ENCODE peak calls at places on chromosome 12, in six cellular contexts. One of them, this sample, is unnamed. For H3K9me3 and H3K4me1, the result is how much of the 10 kb centered on the place peaks cover.

GRCh38 chr12:13339538-13339937 is 143.0 kb downstream of the EMP1 start:
- DNase-seq in heart left ventricle: no peak
- DNase-seq in ovary: no peak
- DNase-seq in naive thymus-derived CD4-positive, alpha-beta T cell: no peak
- DNase-seq in CD8-positive, alpha-beta memory T cell: no peak
- DNase-seq in GM23248: peak
- DNase-seq in this sample: no peak

GRCh38 chr12:121468451-121468850 is 68.5 kb downstream of the RNF34 start:
- DNase-seq in CD8-positive, alpha-beta memory T cell: no peak
- DNase-seq in GM23248: peak
- DNase-seq in naive thymus-derived CD4-positive, alpha-beta T cell: no peak
- DNase-seq in ovary: peak
- DNase-seq in heart left ventricle: no peak
- DNase-seq in this sample: no peak

GRCh38 chr12:76645934-76646333 is 86.4 kb upstream of the OSBPL8 start:
- DNase-seq in ovary: no peak
- DNase-seq in heart left ventricle: no peak
- DNase-seq in GM23248: no peak
- DNase-seq in CD8-positive, alpha-beta memory T cell: no peak
- DNase-seq in naive thymus-derived CD4-positive, alpha-beta T cell: no peak
- DNase-seq in this sample: no peak

GRCh38 chr12:14408208-14408607 is 42.7 kb downstream of the ATF7IP start:
- DNase-seq in heart left ventricle: no peak
- DNase-seq in GM23248: peak
- DNase-seq in CD8-positive, alpha-beta memory T cell: no peak
- DNase-seq in ovary: no peak
- DNase-seq in naive thymus-derived CD4-positive, alpha-beta T cell: no peak
- DNase-seq in this sample: no peak

GRCh38 chr12:93918262-93918661 is 230.1 kb upstream of the PLXNC1 start:
- DNase-seq in ovary: no peak
- DNase-seq in GM23248: peak
- DNase-seq in heart left ventricle: no peak
- DNase-seq in naive thymus-derived CD4-positive, alpha-beta T cell: no peak
- DNase-seq in CD8-positive, alpha-beta memory T cell: no peak
- DNase-seq in this sample: no peak

GRCh38 chr12:42442328-42442759 is 116.4 kb downstream of the PPHLN1 start:
- DNase-seq in naive thymus-derived CD4-positive, alpha-beta T cell: no peak
- DNase-seq in ovary: no peak
- DNase-seq in GM23248: no peak
- DNase-seq in CD8-positive, alpha-beta memory T cell: no peak
- DNase-seq in heart left ventricle: no peak
- DNase-seq in this sample: no peak

GRCh38 chr12:8712572-8712971 is 14.8 kb downstream of the RIMKLB start:
- DNase-seq in heart left ventricle: no peak
- DNase-seq in ovary: no peak
- DNase-seq in CD8-positive, alpha-beta memory T cell: no peak
- DNase-seq in GM23248: no peak
- DNase-seq in naive thymus-derived CD4-positive, alpha-beta T cell: no peak
- DNase-seq in this sample: no peak

GRCh38 chr12:102902093-102902492 is 15.0 kb downstream of the PAH start:
- DNase-seq in CD8-positive, alpha-beta memory T cell: no peak
- DNase-seq in naive thymus-derived CD4-positive, alpha-beta T cell: no peak
- DNase-seq in heart left ventricle: no peak
- DNase-seq in GM23248: no peak
- DNase-seq in ovary: no peak
- DNase-seq in this sample: no peak

GRCh38 chr12:56714431-56714929 is 10.6 kb downstream of the NACA start:
- DNase-seq in heart left ventricle: no peak
- DNase-seq in naive thymus-derived CD4-positive, alpha-beta T cell: no peak
- DNase-seq in GM23248: no peak
- DNase-seq in ovary: no peak
- DNase-seq in CD8-positive, alpha-beta memory T cell: no peak
- DNase-seq in this sample: no peak

GRCh38 chr12:11630046-11630706 is 19.3 kb upstream of the ETV6 start:
- DNase-seq in naive thymus-derived CD4-positive, alpha-beta T cell: no peak
- DNase-seq in ovary: no peak
- DNase-seq in CD8-positive, alpha-beta memory T cell: no peak
- DNase-seq in heart left ventricle: no peak
- DNase-seq in GM23248: peak
- DNase-seq in this sample: no peak

GRCh38 chr12:5369298-5369697 is 62.6 kb upstream of the NTF3 start:
- DNase-seq in heart left ventricle: no peak
- DNase-seq in GM23248: no peak
- DNase-seq in naive thymus-derived CD4-positive, alpha-beta T cell: no peak
- DNase-seq in ovary: no peak
- DNase-seq in CD8-positive, alpha-beta memory T cell: no peak
- DNase-seq in this sample: no peak

GRCh38 chr12:45299132-45299692 is 83.3 kb downstream of the ANO6 start:
- DNase-seq in GM23248: peak
- DNase-seq in ovary: peak
- DNase-seq in CD8-positive, alpha-beta memory T cell: no peak
- DNase-seq in naive thymus-derived CD4-positive, alpha-beta T cell: no peak
- DNase-seq in heart left ventricle: no peak
- DNase-seq in this sample: no peak

GRCh38 chr12:38166225-38166624 is 150.3 kb upstream of the ALG10B start:
- DNase-seq in naive thymus-derived CD4-positive, alpha-beta T cell: no peak
- DNase-seq in ovary: no peak
- DNase-seq in GM23248: no peak
- DNase-seq in CD8-positive, alpha-beta memory T cell: no peak
- DNase-seq in heart left ventricle: no peak
- DNase-seq in this sample: no peak

GRCh38 chr12:79451988-79452387 is 238.8 kb downstream of the PAWR start:
- DNase-seq in heart left ventricle: peak
- DNase-seq in naive thymus-derived CD4-positive, alpha-beta T cell: no peak
- DNase-seq in ovary: peak
- DNase-seq in CD8-positive, alpha-beta memory T cell: no peak
- DNase-seq in GM23248: peak
- DNase-seq in this sample: no peak

GRCh38 chr12:93741741-93742085 is 64.5 kb downstream of the CRADD start:
- DNase-seq in naive thymus-derived CD4-positive, alpha-beta T cell: peak
- DNase-seq in ovary: peak
- DNase-seq in heart left ventricle: no peak
- DNase-seq in GM23248: peak
- DNase-seq in CD8-positive, alpha-beta memory T cell: no peak
- DNase-seq in this sample: no peak

GRCh38 chr12:67877697-67878096 is 111.5 kb upstream of the IFNG-AS1 start:
- DNase-seq in ovary: no peak
- DNase-seq in naive thymus-derived CD4-positive, alpha-beta T cell: no peak
- DNase-seq in CD8-positive, alpha-beta memory T cell: no peak
- DNase-seq in heart left ventricle: no peak
- DNase-seq in GM23248: no peak
- DNase-seq in this sample: no peak

GRCh38 chr12:13067322-13067721 is 23.1 kb downstream of the FAM234B start:
- DNase-seq in naive thymus-derived CD4-positive, alpha-beta T cell: no peak
- DNase-seq in GM23248: no peak
- DNase-seq in CD8-positive, alpha-beta memory T cell: no peak
- DNase-seq in ovary: no peak
- DNase-seq in heart left ventricle: no peak
- DNase-seq in this sample: no peak

GRCh38 chr12:88242161-88242925 is 100.2 kb downstream of the TMTC3 start:
- DNase-seq in ovary: no peak
- DNase-seq in heart left ventricle: peak
- DNase-seq in GM23248: peak
- DNase-seq in naive thymus-derived CD4-positive, alpha-beta T cell: no peak
- DNase-seq in CD8-positive, alpha-beta memory T cell: no peak
- DNase-seq in this sample: no peak

GRCh38 chr12:124952295-124952694 is 36.6 kb downstream of the DHX37 start:
- DNase-seq in naive thymus-derived CD4-positive, alpha-beta T cell: no peak
- DNase-seq in heart left ventricle: no peak
- DNase-seq in GM23248: no peak
- DNase-seq in ovary: no peak
- DNase-seq in CD8-positive, alpha-beta memory T cell: no peak
- DNase-seq in this sample: no peak

GRCh38 chr12:132949936-132950837 is 5.9 kb downstream of the ZNF605 start:
- DNase-seq in CD8-positive, alpha-beta memory T cell: no peak
- DNase-seq in heart left ventricle: no peak
- DNase-seq in naive thymus-derived CD4-positive, alpha-beta T cell: no peak
- DNase-seq in GM23248: no peak
- DNase-seq in ovary: no peak
- DNase-seq in this sample: no peak

GRCh38 chr12:132942611-132943010 is 13.5 kb downstream of the ZNF605 start:
- DNase-seq in CD8-positive, alpha-beta memory T cell: no peak
- DNase-seq in naive thymus-derived CD4-positive, alpha-beta T cell: no peak
- DNase-seq in ovary: no peak
- DNase-seq in heart left ventricle: no peak
- DNase-seq in GM23248: no peak
- DNase-seq in this sample: no peak

GRCh38 chr12:132948146-132949066 is 7.7 kb downstream of the ZNF605 start:
- DNase-seq in heart left ventricle: no peak
- DNase-seq in GM23248: no peak
- DNase-seq in CD8-positive, alpha-beta memory T cell: no peak
- DNase-seq in naive thymus-derived CD4-positive, alpha-beta T cell: no peak
- DNase-seq in ovary: no peak
- DNase-seq in this sample: no peak

GRCh38 chr12:132946507-132946820 is 9.6 kb downstream of the ZNF605 start:
- DNase-seq in CD8-positive, alpha-beta memory T cell: no peak
- DNase-seq in naive thymus-derived CD4-positive, alpha-beta T cell: no peak
- DNase-seq in ovary: no peak
- DNase-seq in heart left ventricle: no peak
- DNase-seq in GM23248: no peak
- DNase-seq in this sample: no peak

GRCh38 chr12:132945806-132946506 is 10.2 kb downstream of the ZNF605 start:
- DNase-seq in ovary: no peak
- DNase-seq in CD8-positive, alpha-beta memory T cell: no peak
- DNase-seq in heart left ventricle: no peak
- DNase-seq in naive thymus-derived CD4-positive, alpha-beta T cell: no peak
- DNase-seq in GM23248: no peak
- DNase-seq in this sample: no peak
- H3K9me3 ChIP-seq in ovary: under half
- H3K9me3 ChIP-seq in CD8-positive, alpha-beta memory T cell: under half
- H3K9me3 ChIP-seq in heart left ventricle: half or more
- H3K9me3 ChIP-seq in naive thymus-derived CD4-positive, alpha-beta T cell: under half
- H3K9me3 ChIP-seq in GM23248: under half
- H3K9me3 ChIP-seq in this sample: under half

GRCh38 chr12:114678028-114678427 is 5.9 kb downstream of the TBX3 start:
- DNase-seq in GM23248: peak
- DNase-seq in CD8-positive, alpha-beta memory T cell: no peak
- DNase-seq in naive thymus-derived CD4-positive, alpha-beta T cell: no peak
- DNase-seq in ovary: no peak
- DNase-seq in heart left ventricle: no peak
- DNase-seq in this sample: no peak

GRCh38 chr12:114680498-114681148 is 3.4 kb downstream of the TBX3 start:
- DNase-seq in GM23248: peak
- DNase-seq in naive thymus-derived CD4-positive, alpha-beta T cell: no peak
- DNase-seq in heart left ventricle: no peak
- DNase-seq in ovary: no peak
- DNase-seq in CD8-positive, alpha-beta memory T cell: no peak
- DNase-seq in this sample: no peak

GRCh38 chr12:114679942-114680341 is 4.0 kb downstream of the TBX3 start:
- DNase-seq in heart left ventricle: no peak
- DNase-seq in GM23248: peak
- DNase-seq in naive thymus-derived CD4-positive, alpha-beta T cell: no peak
- DNase-seq in ovary: no peak
- DNase-seq in CD8-positive, alpha-beta memory T cell: no peak
- DNase-seq in this sample: no peak

GRCh38 chr12:114679452-114679875 is 4.5 kb downstream of the TBX3 start:
- DNase-seq in CD8-positive, alpha-beta memory T cell: no peak
- DNase-seq in naive thymus-derived CD4-positive, alpha-beta T cell: no peak
- DNase-seq in GM23248: peak
- DNase-seq in ovary: no peak
- DNase-seq in heart left ventricle: no peak
- DNase-seq in this sample: no peak

DNA sequence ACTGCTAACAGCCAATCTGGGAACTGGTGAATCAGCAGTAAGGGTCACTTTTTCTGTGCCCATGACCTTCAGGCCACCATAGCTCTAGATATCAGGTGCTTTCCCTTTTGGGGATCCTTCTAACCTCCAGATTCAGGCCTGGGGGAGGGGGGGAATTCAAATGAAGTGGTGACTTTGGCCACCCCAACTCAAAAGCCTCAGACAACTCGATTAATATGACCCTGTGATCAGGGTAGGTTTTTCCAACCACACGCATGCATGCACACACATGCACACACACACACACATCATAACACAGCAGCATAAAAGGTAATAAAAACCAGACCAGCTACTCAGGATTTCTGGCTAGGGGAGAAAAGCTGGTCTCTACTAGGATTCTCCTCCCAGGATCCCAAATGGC is 5.3 kb downstream of the TBX3 start:
- DNase-seq in GM23248: peak
- DNase-seq in CD8-positive, alpha-beta memory T cell: no peak
- DNase-seq in naive thymus-derived CD4-positive, alpha-beta T cell: no peak
- DNase-seq in ovary: no peak
- DNase-seq in heart left ventricle: no peak
- DNase-seq in this sample: no peak
- H3K4me1 ChIP-seq in GM23248: under half
- H3K4me1 ChIP-seq in CD8-positive, alpha-beta memory T cell: under half
- H3K4me1 ChIP-seq in naive thymus-derived CD4-positive, alpha-beta T cell: under half
- H3K4me1 ChIP-seq in ovary: under half
- H3K4me1 ChIP-seq in heart left ventricle: under half
- H3K4me1 ChIP-seq in this sample: under half

DNA sequence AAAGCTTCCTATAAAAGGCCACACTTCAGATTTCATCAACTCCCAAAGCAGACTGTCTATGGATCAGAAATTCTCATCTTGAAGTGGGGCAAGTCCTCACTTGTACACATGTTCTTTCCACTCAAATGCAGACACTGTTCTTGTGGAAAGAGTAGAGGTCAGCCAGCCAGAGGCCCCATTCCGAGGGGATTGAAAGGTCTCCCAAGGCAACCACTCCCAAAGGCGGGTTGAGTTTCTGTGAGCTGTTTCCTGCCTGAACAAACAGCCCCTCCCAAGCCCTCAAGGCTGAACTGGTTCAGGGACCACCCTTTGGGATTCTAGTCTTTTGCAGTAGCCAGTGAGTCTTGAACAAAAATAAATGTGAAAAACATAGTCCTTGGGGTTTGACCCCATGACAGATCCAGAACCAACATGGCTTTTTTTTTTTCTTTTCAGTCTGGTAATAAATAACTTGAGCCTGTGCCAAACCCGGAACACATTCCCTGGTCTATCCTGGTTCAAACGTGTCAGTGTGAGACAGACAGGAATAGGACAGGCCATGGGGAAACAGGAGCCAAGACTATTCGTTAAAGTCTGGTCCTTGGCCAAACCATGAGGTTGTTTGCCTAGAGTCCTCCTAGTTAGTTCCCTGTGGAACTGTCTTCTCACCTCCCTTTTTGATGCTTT is 17.6 kb upstream of the STK38L start:
- DNase-seq in GM23248: no peak
- DNase-seq in naive thymus-derived CD4-positive, alpha-beta T cell: no peak
- DNase-seq in ovary: no peak
- DNase-seq in CD8-positive, alpha-beta memory T cell: no peak
- DNase-seq in heart left ventricle: peak
- DNase-seq in this sample: no peak
- H3K4me3 ChIP-seq in GM23248: no peak
- H3K4me3 ChIP-seq in naive thymus-derived CD4-positive, alpha-beta T cell: no peak
- H3K4me3 ChIP-seq in ovary: no peak
- H3K4me3 ChIP-seq in CD8-positive, alpha-beta memory T cell: no peak
- H3K4me3 ChIP-seq in heart left ventricle: no peak
- H3K4me3 ChIP-seq in this sample: no peak

DNA sequence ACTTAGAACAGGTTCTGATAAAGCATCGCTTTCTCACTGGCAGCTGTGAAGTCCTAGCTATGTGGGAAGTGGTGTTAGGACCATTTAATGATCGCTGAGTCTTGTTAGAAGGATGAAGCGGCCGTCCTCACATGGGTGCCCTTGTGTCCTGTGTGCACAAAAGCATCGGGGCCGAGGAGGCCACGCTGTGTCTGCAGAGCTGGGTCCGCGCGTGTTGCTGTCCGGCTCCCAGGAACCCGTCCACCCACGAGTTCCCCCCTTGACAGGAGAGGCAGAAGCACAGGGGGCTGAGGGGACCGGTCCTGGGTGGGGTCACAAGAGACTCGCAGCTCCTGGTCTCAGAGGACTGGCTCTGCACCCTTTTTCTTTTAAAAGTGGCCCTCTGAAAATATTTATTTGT is 90.4 kb downstream of the ADGRD1 start:
- DNase-seq in naive thymus-derived CD4-positive, alpha-beta T cell: no peak
- DNase-seq in GM23248: no peak
- DNase-seq in ovary: peak
- DNase-seq in CD8-positive, alpha-beta memory T cell: no peak
- DNase-seq in heart left ventricle: no peak
- DNase-seq in this sample: no peak
- H3K9me3 ChIP-seq in naive thymus-derived CD4-positive, alpha-beta T cell: under half
- H3K9me3 ChIP-seq in GM23248: under half
- H3K9me3 ChIP-seq in ovary: under half
- H3K9me3 ChIP-seq in CD8-positive, alpha-beta memory T cell: under half
- H3K9me3 ChIP-seq in heart left ventricle: under half
- H3K9me3 ChIP-seq in this sample: under half